ENCODE peak calls at places on chromosomes 5 and 9, in eight cellular contexts. J is SK-N-SH, S is upper lobe of left lung, X is stomach, Q is ovary, M is A549, R is suprapubic skin, D is transverse colon. L is an unnamed sample.
A peak's percentile ranks its signal among the peaks of the same experiment; 100 is the strongest.

GRCh38 chr5:67166460-67166871 is 30.1 kb downstream of the CD180 start:
- DNase-seq in J (no peak), S (peak; percentile 74), X (peak; percentile 63), Q (no peak), M (peak; percentile 10), R (peak; percentile 74), D (peak; percentile 70), L (no peak)

GRCh38 chr5:157384971-157385709 is 74.9 kb upstream of the NIPAL4 start:
- DNase-seq in J (peak; percentile 72), S (no peak), X (no peak), Q (no peak), M (peak; percentile 55), R (no peak), D (peak; percentile 27), L (peak; percentile 28)

GRCh38 chr5:55356896-55357295 is 49.1 kb downstream of the MTREX start:
- DNase-seq in J (no peak), S (no peak), X (no peak), Q (no peak), M (no peak), R (no peak), D (no peak), L (no peak)

GRCh38 chr9:133616643-133617405 is 7.6 kb upstream of the FAM163B start:
- DNase-seq in J (no peak), S (no peak), X (no peak), Q (no peak), M (no peak), R (no peak), D (no peak), L (no peak)

GRCh38 chr5:118657576-118657975 is 330.8 kb downstream of the DTWD2 start:
- DNase-seq in J (no peak), S (no peak), X (no peak), Q (no peak), M (no peak), R (no peak), D (no peak), L (no peak)

GRCh38 chr9:90882991-90883600 is 81.5 kb downstream of the SYK start:
- DNase-seq in J (no peak), S (no peak), X (no peak), Q (no peak), M (no peak), R (no peak), D (no peak), L (no peak)

GRCh38 chr9:28234899-28235277 is 661.6 kb upstream of the C9orf72 start:
- DNase-seq in J (no peak), S (no peak), X (no peak), Q (no peak), M (no peak), R (no peak), D (no peak), L (no peak)

GRCh38 chr9:78103971-78104433 is 72.4 kb upstream of the GNAQ start:
- DNase-seq in J (no peak), S (peak; percentile 41), X (no peak), Q (no peak), M (no peak), R (no peak), D (no peak), L (no peak)

GRCh38 chr5:72194846-72195245 is 87.6 kb downstream of the MAP1B start:
- DNase-seq in J (no peak), S (no peak), X (no peak), Q (no peak), M (no peak), R (no peak), D (peak; percentile 10), L (no peak)

GRCh38 chr5:72871358-72872024 is 55.0 kb downstream of the TNPO1 start:
- DNase-seq in J (no peak), S (no peak), X (no peak), Q (no peak), M (no peak), R (no peak), D (no peak), L (no peak)

GRCh38 chr9:10366171-10366779 is 246.5 kb downstream of the PTPRD start:
- DNase-seq in J (peak; percentile 12), S (no peak), X (no peak), Q (no peak), M (peak; percentile 2), R (no peak), D (no peak), L (peak; percentile 12)

GRCh38 chr9:110443146-110443877 is 105.6 kb upstream of the TXNDC8 start:
- DNase-seq in J (peak; percentile 67), S (no peak), X (no peak), Q (no peak), M (no peak), R (no peak), D (no peak), L (no peak)

GRCh38 chr9:17330097-17330496 is 195.3 kb downstream of the CNTLN start:
- DNase-seq in J (no peak), S (no peak), X (no peak), Q (no peak), M (no peak), R (no peak), D (no peak), L (no peak)

GRCh38 chr5:40442346-40442745 is 237.4 kb upstream of the PTGER4 start:
- DNase-seq in J (no peak), S (no peak), X (no peak), Q (no peak), M (no peak), R (no peak), D (no peak), L (no peak)

GRCh38 chr5:152270117-152270516 is 135.0 kb downstream of the NMUR2 start:
- DNase-seq in J (no peak), S (no peak), X (no peak), Q (no peak), M (no peak), R (no peak), D (no peak), L (no peak)

GRCh38 chr5:150190987-150191386 is 1.1 kb downstream of the SLC6A7 start:
- DNase-seq in J (no peak), S (no peak), X (no peak), Q (no peak), M (no peak), R (no peak), D (no peak), L (no peak)

GRCh38 chr5:87007737-87008136 is 259.9 kb upstream of the RASA1 start:
- DNase-seq in J (no peak), S (no peak), X (no peak), Q (no peak), M (no peak), R (no peak), D (no peak), L (no peak)
- TF ChIP-seq EP300 in J (no peak), S (no peak), X (no peak), Q (no peak), M (no peak), R (no peak), D (no peak), L (no peak)

GRCh38 chr5:173777149-173777548 is 111.0 kb upstream of the CPEB4 start:
- DNase-seq in J (peak; percentile 60), S (no peak), X (no peak), Q (no peak), M (no peak), R (no peak), D (no peak), L (no peak)

GRCh38 chr5:173778152-173778782 is 109.9 kb upstream of the CPEB4 start:
- DNase-seq in J (no peak), S (peak; percentile 56), X (no peak), Q (no peak), M (no peak), R (no peak), D (no peak), L (no peak)

GRCh38 chr5:173777669-173778068 is 110.5 kb upstream of the CPEB4 start:
- DNase-seq in J (no peak), S (no peak), X (no peak), Q (no peak), M (no peak), R (no peak), D (no peak), L (no peak)

GRCh38 chr5:173780356-173781234 is 107.6 kb upstream of the CPEB4 start:
- DNase-seq in J (no peak), S (no peak), X (peak; percentile 53), Q (no peak), M (no peak), R (no peak), D (no peak), L (no peak)

GRCh38 chr5:173778784-173779304 is 109.3 kb upstream of the CPEB4 start:
- DNase-seq in J (no peak), S (peak; percentile 54), X (peak; percentile 43), Q (no peak), M (no peak), R (no peak), D (no peak), L (no peak)
- TF ChIP-seq CTCF in J (no peak), S (no peak), X (no peak), Q (no peak), M (no peak), R (no peak), D (no peak), L (no peak)

GRCh38 chr9:104868687-104869404 is 59.1 kb downstream of the ABCA1 start:
- DNase-seq in J (peak; percentile 37), S (peak; percentile 70), X (peak; percentile 38), Q (peak; percentile 84), M (peak; percentile 68), R (peak; percentile 67), D (peak; percentile 46), L (peak; percentile 56)
- TF ChIP-seq EP300 in J (peak; percentile 40), S (no peak), X (no peak), Q (no peak), M (no peak), R (no peak), D (no peak), L (peak; percentile 58)

GRCh38 chr9:3528466-3528865 is 2.7 kb upstream of the RFX3 start:
- DNase-seq in J (no peak), S (no peak), X (no peak), Q (no peak), M (no peak), R (no peak), D (no peak), L (no peak)

GRCh38 chr9:3526903-3527652 is 1.3 kb upstream of the RFX3 start:
- DNase-seq in J (peak; percentile 45), S (peak; percentile 21), X (no peak), Q (no peak), M (peak; percentile 27), R (peak; percentile 64), D (peak; percentile 75), L (no peak)

GRCh38 chr9:3526166-3526902 is 533 bp upstream of the RFX3 start:
- DNase-seq in J (peak; percentile 88), S (peak; percentile 82), X (peak; percentile 90), Q (peak; percentile 93), M (peak; percentile 56), R (peak; percentile 94), D (peak; percentile 90), L (peak; percentile 85)

GRCh38 chr9:3525836-3526165 is at the start of gene RFX3:
- DNase-seq in J (peak; percentile 94), S (peak; percentile 90), X (peak; percentile 90), Q (peak; percentile 95), M (peak; percentile 69), R (peak; percentile 94), D (peak; percentile 91), L (peak; percentile 77)

GRCh38 chr9:3527653-3527960 is 1.8 kb upstream of the RFX3 start:
- DNase-seq in J (no peak), S (no peak), X (no peak), Q (no peak), M (no peak), R (no peak), D (no peak), L (no peak)
- TF ChIP-seq CTCF in J (no peak), S (no peak), X (no peak), Q (no peak), M (no peak), R (no peak), D (no peak), L (no peak)

L was measured in tibial nerve.